ENCODE peak calls at places on chromosomes 12 and 14, in eight cellular contexts. S, F, X, U, V, B, I and T are unnamed samples.

GRCh38 chr12:116620801-116621593 is 61.8 kb downstream of the MAP1LC3B2 start:
- DNase-seq in S (no peak), F (no peak), X (no peak), U (no peak), V (no peak), B (no peak), I (no peak), T (no peak)

GRCh38 chr14:38860530-38860929 is 242.5 kb downstream of the SEC23A start:
- DNase-seq in S (no peak), F (no peak), X (no peak), U (no peak), V (no peak), B (no peak), I (no peak), T (no peak)

GRCh38 chr14:54902521-54903420 is at the start of gene GCH1:
- DNase-seq in S (peak), F (peak), X (peak), U (peak), V (peak), B (peak), I (peak), T (peak)

GRCh38 chr12:68334136-68334535 is 2.0 kb upstream of the MDM1 start:
- DNase-seq in S (no peak), F (peak), X (no peak), U (peak), V (peak), B (peak), I (no peak), T (peak)

GRCh38 chr12:49345840-49346658 is 639 bp upstream of the DNAJC22 start:
- DNase-seq in S (no peak), F (no peak), X (no peak), U (peak), V (peak), B (no peak), I (peak), T (no peak)

GRCh38 chr12:111406474-111407370 is 999 bp downstream of the SH2B3 start:
- DNase-seq in S (no peak), F (peak), X (peak), U (peak), V (no peak), B (peak), I (no peak), T (no peak)

GRCh38 chr12:116186482-116187157 is 90.9 kb downstream of the MED13L start:
- DNase-seq in S (no peak), F (no peak), X (no peak), U (no peak), V (no peak), B (no peak), I (no peak), T (no peak)

GRCh38 chr14:105941226-105942166 is 415.1 kb downstream of the TMEM121 start:
- DNase-seq in S (no peak), F (no peak), X (no peak), U (no peak), V (no peak), B (no peak), I (no peak), T (no peak)

GRCh38 chr12:95630496-95630895 is 79.2 kb upstream of the USP44 start:
- DNase-seq in S (no peak), F (no peak), X (no peak), U (no peak), V (no peak), B (no peak), I (no peak), T (no peak)
- TF ChIP-seq CTCF in S (no peak), F (no peak), X (no peak), U (no peak), V (no peak), B (no peak), I (no peak), T (no peak)

GRCh38 chr12:93015970-93016751 is 87.1 kb upstream of the EEA1 start:
- DNase-seq in S (no peak), F (peak), X (no peak), U (no peak), V (no peak), B (no peak), I (peak), T (peak)
- H2AFZ ChIP-seq in S (no peak), F (peak), X (no peak), U (no peak), V (peak), B (no peak), I (no peak), T (peak)

DNA sequence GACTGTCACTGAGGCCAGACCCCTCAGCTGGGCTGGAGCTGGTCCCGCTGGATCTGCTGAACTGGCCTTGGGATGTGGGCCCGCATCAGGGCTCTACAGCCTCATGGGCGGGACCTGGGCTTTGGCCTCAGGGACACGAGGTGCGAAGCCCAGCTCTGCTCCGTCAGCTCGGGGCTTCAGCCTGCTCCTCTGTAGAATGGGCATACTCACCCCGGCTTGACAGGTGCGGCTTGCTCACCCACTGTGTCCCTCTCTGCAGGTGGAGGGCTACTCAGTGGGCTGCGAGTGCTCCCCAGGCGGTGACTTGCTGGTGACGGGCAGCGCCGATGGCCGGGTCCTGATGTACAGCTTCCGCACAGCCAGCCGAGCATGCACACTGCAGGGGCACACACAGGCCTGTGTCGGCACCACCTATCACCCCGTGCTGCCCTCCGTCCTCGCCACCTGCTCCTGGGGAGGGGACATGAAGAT is 57.6 kb downstream of the BEGAIN start:
- DNase-seq in S (no peak), F (no peak), X (no peak), U (no peak), V (no peak), B (no peak), I (peak), T (no peak)
- TF ChIP-seq EZH2phosphoT487 in S (no peak), F (no peak), X (no peak), U (no peak), V (no peak), B (no peak), I (no peak), T (no peak)

DNA sequence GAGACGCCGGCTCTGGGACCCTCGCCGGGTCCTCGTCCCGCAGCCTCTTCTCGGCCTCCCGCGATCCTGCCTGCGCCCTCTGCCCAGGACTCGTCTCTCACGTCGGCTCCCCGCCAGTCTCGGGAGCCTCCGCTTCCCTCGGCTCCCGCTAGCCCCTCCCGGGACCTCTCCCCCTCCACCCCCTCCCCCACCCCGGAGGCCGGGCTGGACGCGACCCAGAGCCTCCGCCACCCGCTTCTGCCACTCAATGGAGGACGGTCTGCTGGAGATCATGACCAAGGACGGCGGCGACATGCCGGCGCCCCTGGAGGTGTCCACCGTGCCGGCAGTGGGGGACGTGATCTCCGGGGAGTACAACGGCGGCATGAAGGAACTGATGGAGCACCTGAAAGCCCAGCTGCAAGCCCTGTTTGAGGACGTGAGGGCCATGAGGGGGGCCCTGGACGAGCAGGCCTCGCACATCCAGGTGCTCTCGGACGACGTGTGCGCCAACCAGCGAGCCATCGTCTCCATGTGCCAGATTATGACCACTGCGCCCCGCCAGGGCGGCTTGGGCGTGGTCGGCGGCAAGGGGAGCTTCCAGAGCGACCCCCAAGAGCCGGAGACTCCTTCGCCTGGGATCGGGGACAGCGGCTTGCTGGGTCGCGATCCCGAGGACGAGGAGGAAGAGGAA is 568 bp downstream of the CCDC184 start:
- DNase-seq in S (no peak), F (peak), X (no peak), U (peak), V (peak), B (no peak), I (no peak), T (no peak)
- TF ChIP-seq CTCF in S (no peak), F (no peak), X (no peak), U (peak), V (no peak), B (no peak), I (no peak), T (no peak)

DNA sequence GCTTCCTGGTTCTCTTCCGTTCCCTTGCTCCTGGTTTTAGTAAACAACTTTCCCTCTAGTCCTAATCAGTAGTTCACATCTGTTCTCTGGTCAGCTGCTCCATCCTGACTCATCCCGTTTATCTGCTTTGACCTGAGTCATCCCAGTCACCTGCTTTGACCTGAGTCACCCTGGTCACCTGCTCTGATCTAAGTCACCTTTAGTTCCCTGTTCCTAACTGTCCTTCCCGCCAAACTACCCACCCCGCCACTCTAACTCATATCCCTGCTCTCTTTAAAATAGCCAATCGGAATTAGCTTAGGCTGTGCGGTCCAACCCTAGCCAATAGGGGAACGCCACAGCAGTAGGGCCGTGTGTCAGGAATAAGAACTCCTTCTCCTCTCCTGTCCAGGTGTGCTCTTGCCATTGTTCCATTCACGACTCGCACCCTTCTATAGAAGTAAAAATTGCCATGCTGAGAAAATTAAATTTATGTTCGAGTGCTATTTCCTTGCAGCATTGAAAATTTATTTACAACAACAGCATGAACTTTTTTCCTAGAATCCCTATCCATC is 3.1 kb upstream of the ANKRD33 start:
- DNase-seq in S (peak), F (no peak), X (no peak), U (no peak), V (no peak), B (no peak), I (peak), T (peak)
- H2AFZ ChIP-seq in S (peak), F (no peak), X (no peak), U (no peak), V (no peak), B (no peak), I (no peak), T (no peak)

GRCh38 chr12:113267621-113268020 is 46.4 kb downstream of the TPCN1 start:
- DNase-seq in S (no peak), F (no peak), X (no peak), U (no peak), V (no peak), B (no peak), I (no peak), T (peak)
- TF ChIP-seq EZH2phosphoT487 in S (no peak), F (no peak), X (no peak), U (no peak), V (no peak), B (no peak), I (no peak), T (no peak)

DNA sequence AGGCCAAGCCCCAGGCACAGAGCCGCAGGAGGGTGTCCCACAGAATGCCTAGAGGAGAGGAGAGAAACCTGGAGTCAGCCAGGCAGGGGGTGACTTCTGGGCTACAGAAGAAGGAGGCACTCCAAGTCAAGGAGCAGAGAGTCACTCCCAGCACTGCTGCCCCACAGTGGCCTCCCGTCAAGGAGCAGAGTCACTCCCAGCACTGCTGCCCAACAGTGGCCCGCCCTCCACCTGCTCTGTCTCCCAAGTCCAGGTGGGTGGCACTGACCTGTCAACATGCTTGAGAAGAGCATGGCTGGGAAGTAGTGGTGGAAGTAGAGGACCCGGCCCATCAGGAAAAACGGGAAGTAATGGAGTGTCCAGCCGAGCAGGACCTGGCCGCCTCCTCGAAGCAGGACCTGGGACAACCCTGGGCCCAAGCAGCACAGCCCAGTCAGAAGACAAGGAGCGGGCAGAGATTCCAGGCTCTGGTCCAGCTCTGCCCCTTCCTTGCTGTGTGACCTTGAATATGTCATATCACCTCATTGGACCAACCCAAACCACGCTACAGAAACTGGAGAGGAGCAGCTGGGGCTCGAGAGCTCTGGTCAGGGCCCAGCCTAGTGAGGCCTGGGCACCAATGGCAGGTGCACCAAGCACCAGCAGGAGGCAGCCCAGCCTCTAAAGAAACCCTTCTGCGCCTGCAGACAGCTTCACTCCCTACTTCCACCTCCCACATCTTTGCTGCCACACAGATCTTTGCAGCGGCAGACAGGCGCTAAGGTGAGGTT is 7.6 kb upstream of the NGB start:
- DNase-seq in S (no peak), F (no peak), X (no peak), U (no peak), V (peak), B (no peak), I (no peak), T (no peak)
- TF ChIP-seq CTCF in S (no peak), F (peak), X (no peak), U (no peak), V (peak), B (peak), I (no peak), T (peak)